ENCODE peak calls at places on chromosome 3, in five cellular contexts. K is SK-N-SH, G is kidney, Q is neural progenitor cell, L is H9. Y is an unnamed sample.
A peak's percentile ranks its signal among the peaks of the same experiment; 100 is the strongest.

GRCh38 chr3:170768334-170768801 is 101.6 kb downstream of the RPL22L1 start:
- DNase-seq in K (no peak), G (no peak), Q (no peak), L (no peak), Y (no peak)

GRCh38 chr3:160831411-160831810 is 75.4 kb downstream of the PPM1L start:
- DNase-seq in K (no peak), G (no peak), Q (no peak), L (no peak), Y (no peak)

GRCh38 chr3:34634939-34635338 is 836.5 kb downstream of the PDCD6IP start:
- DNase-seq in K (no peak), G (no peak), Q (no peak), L (no peak), Y (no peak)

GRCh38 chr3:38966956-38967795 is 84.6 kb downstream of the SCN11A start:
- DNase-seq in K (no peak), G (no peak), Q (no peak), L (no peak), Y (no peak)

GRCh38 chr3:115851571-115851970 is 228.3 kb downstream of the GAP43 start:
- DNase-seq in K (no peak), G (no peak), Q (no peak), L (no peak), Y (no peak)

GRCh38 chr3:31452495-31453106 is 80.1 kb upstream of the STT3B start:
- DNase-seq in K (no peak), G (no peak), Q (no peak), L (no peak), Y (peak; percentile 39)

GRCh38 chr3:108131105-108131794 is 40.4 kb upstream of the CD47 start:
- DNase-seq in K (no peak), G (no peak), Q (no peak), L (no peak), Y (no peak)

GRCh38 chr3:187186801-187187421 is 10.4 kb upstream of the RTP1 start:
- DNase-seq in K (no peak), G (peak; percentile 77), Q (no peak), L (peak; percentile 47), Y (no peak)

GRCh38 chr3:175746308-175746707 is 887.2 kb downstream of the NAALADL2 start:
- DNase-seq in K (peak; percentile 53), G (no peak), Q (no peak), L (no peak), Y (no peak)

GRCh38 chr3:94440767-94441493 is 378.1 kb downstream of the NSUN3 start:
- DNase-seq in K (no peak), G (no peak), Q (no peak), L (no peak), Y (no peak)

GRCh38 chr3:161409069-161409468 is 37.8 kb upstream of the SPTSSB start:
- DNase-seq in K (peak; percentile 28), G (no peak), Q (peak; percentile 74), L (no peak), Y (peak; percentile 54)

GRCh38 chr3:129576514-129577345 is 29.7 kb downstream of the PLXND1 start:
- DNase-seq in K (no peak), G (peak; percentile 88), Q (no peak), L (no peak), Y (peak; percentile 76)

GRCh38 chr3:791442-791841 is 301.4 kb upstream of the CNTN6 start:
- DNase-seq in K (no peak), G (no peak), Q (no peak), L (no peak), Y (no peak)
- H3K9me3 ChIP-seq in K (no peaks in the 10 kb centered on the region), G (no peaks in the 10 kb centered on the region), Q (no peaks in the 10 kb centered on the region), L (no peaks in the 10 kb centered on the region), Y (peaks cover 27% of the 10 kb centered on the region)

DNA sequence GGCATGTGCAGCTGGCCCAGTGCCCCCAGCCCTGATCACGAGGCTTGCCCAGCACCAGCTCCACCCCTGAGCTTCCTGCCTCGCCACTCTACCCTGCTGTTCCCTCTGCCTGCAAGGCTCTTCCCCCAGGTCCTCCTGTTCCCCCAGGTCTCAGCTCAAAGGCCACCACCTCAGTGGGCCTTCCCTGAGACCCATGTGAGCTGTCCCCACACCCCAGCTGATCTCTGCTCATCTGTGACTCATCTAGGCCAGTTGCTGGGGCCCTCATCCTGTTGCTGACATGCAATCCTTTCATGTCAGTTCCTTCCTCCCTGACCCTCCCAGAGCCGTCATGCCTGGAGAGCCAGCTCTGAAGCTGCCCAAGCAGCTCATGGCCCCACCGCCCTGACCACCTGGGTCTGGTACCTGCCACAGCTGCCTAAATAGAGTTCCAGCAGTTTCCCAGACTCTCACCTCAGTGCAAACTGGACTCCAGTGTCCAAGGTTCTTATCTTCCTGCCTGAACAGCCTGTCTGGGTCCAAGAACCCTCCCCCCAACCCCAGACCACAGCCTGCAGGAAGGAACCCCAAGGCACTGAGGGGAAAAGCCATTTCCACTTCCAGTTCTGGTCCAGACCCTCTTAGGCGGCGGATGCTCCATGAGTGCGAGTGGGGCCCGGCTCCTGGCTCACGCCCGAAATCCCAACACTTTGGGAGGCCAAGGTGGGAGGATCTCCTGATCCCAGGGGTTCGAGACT is 116.6 kb upstream of the IQSEC1 start:
- DNase-seq in K (no peak), G (peak; percentile 52), Q (no peak), L (no peak), Y (no peak)
- H3K9me3 ChIP-seq in K (no peaks in the 10 kb centered on the region), G (no peaks in the 10 kb centered on the region), Q (no peaks in the 10 kb centered on the region), L (no peaks in the 10 kb centered on the region), Y (no peaks in the 10 kb centered on the region)

GRCh38 chr3:40598962-40599361 is 74.2 kb downstream of the ZNF621 start:
- DNase-seq in K (no peak), G (no peak), Q (no peak), L (no peak), Y (no peak)
- H3K9me3 ChIP-seq in K (no peaks in the 10 kb centered on the region), G (no peaks in the 10 kb centered on the region), Q (no peaks in the 10 kb centered on the region), L (no peaks in the 10 kb centered on the region), Y (no peaks in the 10 kb centered on the region)

DNA sequence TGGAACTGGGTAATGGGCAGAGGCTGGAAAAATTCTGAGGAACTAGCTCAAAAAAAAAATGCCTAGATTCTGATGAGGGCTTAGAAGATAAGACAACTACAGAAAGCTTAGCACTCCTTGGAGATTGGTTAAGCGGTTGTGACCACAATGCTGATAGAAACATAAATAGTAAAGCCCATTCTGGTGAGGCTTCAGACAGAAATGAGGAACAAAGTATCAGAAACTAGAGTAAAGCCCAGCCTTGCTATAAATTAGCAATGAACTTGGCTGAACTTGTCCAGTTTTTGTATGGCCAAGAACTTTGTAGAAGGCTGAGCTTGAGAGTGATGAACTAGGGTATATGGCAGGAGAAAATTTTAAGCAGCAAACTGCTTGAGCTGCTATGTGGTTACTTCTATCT is 25.4 kb downstream of the GOLGB1 start:
- DNase-seq in K (no peak), G (no peak), Q (no peak), L (no peak), Y (no peak)
- H3K9me3 ChIP-seq in K (no peaks in the 10 kb centered on the region), G (no peaks in the 10 kb centered on the region), Q (no peaks in the 10 kb centered on the region), L (no peaks in the 10 kb centered on the region), Y (no peaks in the 10 kb centered on the region)

DNA sequence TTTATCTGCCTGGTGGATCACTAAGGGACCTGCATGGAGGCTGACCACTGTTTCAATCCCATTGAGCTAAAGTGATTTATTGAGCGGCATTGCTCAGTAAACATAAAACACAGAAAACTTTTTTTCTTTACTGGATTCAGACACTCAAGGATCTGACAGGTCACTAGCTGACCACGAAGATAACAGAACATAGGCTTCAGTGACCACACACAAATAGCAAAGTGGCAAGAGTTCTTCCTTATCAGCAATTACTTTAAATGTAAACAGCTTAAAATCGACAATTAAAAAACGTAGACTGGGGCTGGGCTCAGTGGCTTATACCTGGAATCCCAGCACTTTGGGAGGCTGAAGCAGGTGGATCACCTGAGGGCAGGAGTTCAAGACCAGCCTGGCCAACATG is 48.7 kb downstream of the STAG1 start:
- DNase-seq in K (no peak), G (no peak), Q (no peak), L (no peak), Y (no peak)
- H3K9me3 ChIP-seq in K (no peaks in the 10 kb centered on the region), G (no peaks in the 10 kb centered on the region), Q (no peaks in the 10 kb centered on the region), L (no peaks in the 10 kb centered on the region), Y (no peaks in the 10 kb centered on the region)

GRCh38 chr3:196408565-196409300 is 23.5 kb downstream of the UBXN7 start:
- DNase-seq in K (no peak), G (no peak), Q (no peak), L (no peak), Y (no peak)

GRCh38 chr3:196419386-196419785 is 12.8 kb downstream of the UBXN7 start:
- DNase-seq in K (no peak), G (no peak), Q (no peak), L (no peak), Y (no peak)

GRCh38 chr3:196412704-196413103 is 19.5 kb downstream of the UBXN7 start:
- DNase-seq in K (no peak), G (no peak), Q (no peak), L (no peak), Y (no peak)

GRCh38 chr3:196409409-196409808 is 22.8 kb downstream of the UBXN7 start:
- DNase-seq in K (no peak), G (no peak), Q (no peak), L (no peak), Y (no peak)

GRCh38 chr3:196414469-196414868 is 17.8 kb downstream of the UBXN7 start:
- DNase-seq in K (no peak), G (no peak), Q (no peak), L (no peak), Y (no peak)
- H3K9me3 ChIP-seq in K (no peaks in the 10 kb centered on the region), G (no peaks in the 10 kb centered on the region), Q (no peaks in the 10 kb centered on the region), L (no peaks in the 10 kb centered on the region), Y (no peaks in the 10 kb centered on the region)

Y was measured in mucosa of descending colon.